ENCODE peak calls at places on chromosomes 2 and 18, in four cellular contexts. N is effector memory CD4-positive, alpha-beta T cell; O is prostate gland; Q is H1. T is an unnamed sample.

GRCh38 chr2:8402222-8402621 is 279.6 kb upstream of the ID2 start:
- DNase-seq in N (no peak), O (no peak), Q (no peak), T (no peak)

GRCh38 chr2:218964041-218964771 is 4.7 kb downstream of the CDK5R2 start:
- DNase-seq in N (no peak), O (no peak), Q (no peak), T (no peak)

GRCh38 chr2:68251855-68252406 is 401 bp downstream of the PPP3R1 start:
- DNase-seq in N (peak; percentile 9), O (peak; percentile 6), Q (no peak), T (no peak)

GRCh38 chr2:120722603-120723421 is 12.9 kb upstream of the GLI2 start:
- DNase-seq in N (no peak), O (no peak), Q (no peak), T (no peak)

GRCh38 chr2:9318461-9319337 is 104.6 kb downstream of the ITGB1BP1 start:
- DNase-seq in N (no peak), O (no peak), Q (no peak), T (no peak)

GRCh38 chr2:43000242-43001054 is 208.1 kb upstream of the HAAO start:
- DNase-seq in N (no peak), O (no peak), Q (no peak), T (no peak)

GRCh38 chr2:228039752-228040534 is 141.5 kb downstream of the SPHKAP start:
- DNase-seq in N (no peak), O (no peak), Q (no peak), T (no peak)

GRCh38 chr2:159044804-159045286 is 76.4 kb downstream of the TANC1 start:
- DNase-seq in N (no peak), O (no peak), Q (no peak), T (no peak)

GRCh38 chr2:172985139-172985874 is 90.3 kb upstream of the MAP3K20 start:
- DNase-seq in N (no peak), O (no peak), Q (no peak), T (no peak)

GRCh38 chr2:104977958-104978357 is 59.9 kb upstream of the MRPS9 start:
- DNase-seq in N (no peak), O (no peak), Q (no peak), T (no peak)

GRCh38 chr2:12442627-12442928 is 274.2 kb upstream of the TRIB2 start:
- DNase-seq in N (no peak), O (no peak), Q (no peak), T (no peak)

GRCh38 chr2:202339052-202339870 is 36.9 kb upstream of the BMPR2 start:
- DNase-seq in N (no peak), O (no peak), Q (no peak), T (no peak)

GRCh38 chr2:159797468-159798375 is at the start of gene CD302:
- DNase-seq in N (no peak), O (peak; percentile 43), Q (no peak), T (no peak)

GRCh38 chr2:60972889-60973656 is 44.4 kb upstream of the PEX13 start:
- DNase-seq in N (no peak), O (no peak), Q (no peak), T (no peak)

GRCh38 chr2:23563673-23564617 is 179.0 kb downstream of the KLHL29 start:
- DNase-seq in N (no peak), O (peak; percentile 91), Q (no peak), T (no peak)

GRCh38 chr2:59073257-59073656 is 832.1 kb upstream of the FANCL start:
- DNase-seq in N (no peak), O (no peak), Q (no peak), T (no peak)

GRCh38 chr2:110812726-110813645 is 80.6 kb downstream of the ACOXL start:
- DNase-seq in N (no peak), O (no peak), Q (no peak), T (no peak)

GRCh38 chr2:238893349-238894000 is 45.6 kb downstream of the TWIST2 start:
- DNase-seq in N (no peak), O (no peak), Q (no peak), T (no peak)

GRCh38 chr18:23103449-23103848 is 31.8 kb upstream of the CABLES1 start:
- DNase-seq in N (no peak), O (no peak), Q (no peak), T (no peak)

GRCh38 chr2:139969301-139969700 is 1189.1 kb upstream of the NXPH2 start:
- DNase-seq in N (no peak), O (no peak), Q (no peak), T (no peak)

GRCh38 chr2:154825358-154825757 is 126.9 kb downstream of the KCNJ3 start:
- DNase-seq in N (no peak), O (no peak), Q (no peak), T (no peak)

GRCh38 chr2:25258814-25259743 is 82.6 kb downstream of the DNMT3A start:
- DNase-seq in N (no peak), O (no peak), Q (no peak), T (no peak)

GRCh38 chr2:16462965-16463364 is 202.7 kb downstream of the CYRIA start:
- DNase-seq in N (no peak), O (no peak), Q (no peak), T (no peak)

GRCh38 chr2:144071461-144071860 is 448.5 kb downstream of the ZEB2 start:
- DNase-seq in N (no peak), O (no peak), Q (no peak), T (no peak)

GRCh38 chr18:46156838-46157237 is 52.7 kb downstream of the HAUS1 start:
- DNase-seq in N (no peak), O (no peak), Q (no peak), T (no peak)

GRCh38 chr2:176083796-176084261 is at the start of gene EVX2:
- DNase-seq in N (no peak), O (no peak), Q (no peak), T (no peak)
- H3K9me3 ChIP-seq in N (peaks cover 25% of the 10 kb centered on the region), O (no peaks in the 10 kb centered on the region), Q (no peaks in the 10 kb centered on the region), T (no peaks in the 10 kb centered on the region)

GRCh38 chr2:138359532-138359931 is 142.0 kb upstream of the SPOPL start:
- DNase-seq in N (no peak), O (no peak), Q (no peak), T (no peak)
- H3K4me3 ChIP-seq in N (no peak overlapping the region), O (no peak overlapping the region), Q (no peak overlapping the region), T (no peak overlapping the region)

DNA sequence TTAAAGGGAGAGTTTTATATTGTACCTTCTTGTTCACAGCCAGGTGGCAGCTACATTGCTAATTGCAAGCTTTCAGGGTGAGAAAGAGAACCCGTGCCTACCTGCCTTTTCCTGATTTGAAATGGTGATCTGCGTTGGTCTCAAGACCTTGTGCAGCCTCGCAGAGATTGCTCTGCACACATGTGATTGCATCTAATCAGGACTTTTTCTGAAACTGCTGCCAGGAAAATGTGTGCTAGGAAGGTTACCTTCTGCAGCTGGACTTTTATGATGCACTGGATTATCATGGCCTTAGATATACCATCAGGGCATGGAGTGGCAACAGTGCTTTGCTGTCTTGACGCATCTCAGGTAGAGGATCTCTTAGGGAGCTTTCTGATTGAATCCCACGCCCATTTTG is 45.1 kb downstream of the AGAP1 start:
- DNase-seq in N (no peak), O (no peak), Q (no peak), T (no peak)
- H3K4me1 ChIP-seq in N (no peaks in the 10 kb centered on the region), O (peaks cover 18% of the 10 kb centered on the region), Q (peaks cover 18% of the 10 kb centered on the region), T (peaks cover 8% of the 10 kb centered on the region)

GRCh38 chr2:31693882-31694281 is 113.1 kb upstream of the SRD5A2 start:
- DNase-seq in N (no peak), O (no peak), Q (no peak), T (no peak)

GRCh38 chr2:31696068-31696467 is 115.3 kb upstream of the SRD5A2 start:
- DNase-seq in N (no peak), O (no peak), Q (no peak), T (no peak)

GRCh38 chr2:31694444-31694843 is 113.7 kb upstream of the SRD5A2 start:
- DNase-seq in N (no peak), O (no peak), Q (no peak), T (no peak)
- H3K9me3 ChIP-seq in N (peaks cover 30% of the 10 kb centered on the region), O (peaks cover 11% of the 10 kb centered on the region), Q (peaks cover 76% of the 10 kb centered on the region), T (peaks cover 21% of the 10 kb centered on the region)

DNA sequence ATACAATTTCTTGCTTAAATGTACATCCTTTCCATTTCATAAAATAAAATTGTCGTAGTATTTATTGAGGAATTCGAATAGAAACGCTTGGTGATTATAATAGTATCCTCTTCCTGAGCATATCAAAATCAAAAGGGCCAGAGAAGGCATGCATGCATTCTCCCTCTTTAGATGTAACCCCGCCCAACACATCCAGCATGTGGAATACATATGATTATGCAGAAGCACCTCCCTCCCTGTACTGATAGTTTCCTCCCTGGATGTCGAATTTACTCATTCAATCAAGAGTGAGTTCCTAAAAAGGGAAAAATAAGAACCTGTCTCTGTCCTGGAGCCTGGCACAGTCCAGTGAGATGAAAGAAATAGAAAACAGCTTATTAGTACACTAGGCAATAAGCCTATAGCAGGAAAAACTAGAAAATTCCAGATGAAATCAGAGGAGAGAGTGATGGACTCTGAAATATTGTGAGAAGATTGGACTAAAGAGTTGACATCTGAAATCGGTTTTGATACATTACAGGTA is 262.9 kb downstream of the RDH14 start:
- DNase-seq in N (no peak), O (no peak), Q (no peak), T (no peak)
- H3K4me3 ChIP-seq in N (no peak overlapping the region), O (no peak overlapping the region), Q (no peak overlapping the region), T (no peak overlapping the region)

DNA sequence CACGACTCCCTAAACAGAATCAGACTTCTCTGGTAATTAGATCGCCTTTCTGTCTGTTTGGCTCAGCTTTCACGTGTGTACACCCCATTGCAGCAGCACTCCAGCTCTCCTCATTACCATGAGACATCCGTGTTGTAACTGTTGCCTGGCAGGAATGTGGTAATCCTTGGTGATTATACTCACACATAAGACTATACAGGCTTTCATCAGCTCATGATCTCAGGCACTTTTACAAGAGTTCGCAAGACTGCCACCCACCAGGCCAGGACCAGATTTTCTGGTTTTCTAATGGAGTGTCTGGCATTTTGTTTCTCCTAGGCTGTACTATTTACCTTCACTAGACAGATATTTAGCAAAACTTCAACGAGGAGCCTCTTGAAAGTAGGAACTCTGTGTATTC is 50.2 kb downstream of the ACVR1 start:
- DNase-seq in N (no peak), O (peak; percentile 86), Q (no peak), T (no peak)
- H3K4me1 ChIP-seq in N (no peaks in the 10 kb centered on the region), O (peaks cover 5% of the 10 kb centered on the region), Q (peaks cover 9% of the 10 kb centered on the region), T (no peaks in the 10 kb centered on the region)

DNA sequence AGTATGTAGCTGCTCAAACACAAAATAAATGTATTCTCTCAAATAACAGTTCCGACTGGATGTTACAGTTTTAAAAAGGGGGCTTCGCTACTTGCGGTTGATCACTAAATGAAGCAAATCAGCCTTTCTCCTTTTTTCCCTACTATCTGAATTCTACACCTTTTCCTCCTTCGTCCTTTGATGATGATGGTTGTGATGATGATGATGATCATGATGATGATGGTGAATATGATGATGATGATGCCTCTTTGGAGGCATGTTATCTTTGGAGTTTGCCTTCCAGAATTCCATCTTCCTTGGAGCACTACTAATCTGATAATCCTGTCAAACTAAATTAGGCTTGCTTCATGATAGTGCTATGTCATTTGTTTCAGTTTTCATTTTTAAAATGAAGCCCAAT is 1073.3 kb downstream of the SOCS6 start:
- DNase-seq in N (no peak), O (no peak), Q (no peak), T (no peak)
- H3K9me3 ChIP-seq in N (no peaks in the 10 kb centered on the region), O (no peaks in the 10 kb centered on the region), Q (peaks cover 58% of the 10 kb centered on the region), T (peaks cover under 1% of the 10 kb centered on the region)

T was measured in iPS DF 6.9.